ENCODE peak calls at places on chromosome 9, in ten cellular contexts. G is endothelial cell, S is fibroblast of pulmonary artery, M is psoas muscle, H is brain microvascular endothelial cell, R is WTC11, Y is adipocyte, L is RWPE1, W is coronary artery, A is amniotic stem cell. P is an unnamed sample.

GRCh38 chr9:129987047-129987446 is 55.9 kb downstream of the FNBP1 start:
- DNase-seq in S (no peak), R (no peak), Y (no peak), H (no peak), M (no peak), L (no peak), A (no peak), W (no peak), G (no peak), P (no peak)

GRCh38 chr9:135605238-135605781 is 34.0 kb downstream of the GLT6D1 start:
- DNase-seq in Y (no peak), L (no peak), G (no peak), H (no peak), W (peak), A (no peak), S (no peak), R (no peak), M (no peak), P (no peak)

GRCh38 chr9:123473226-123473625 is 117.2 kb downstream of the CRB2 start:
- DNase-seq in Y (no peak), R (no peak), L (no peak), S (no peak), W (no peak), A (no peak), G (no peak), M (no peak), H (no peak), P (no peak)

GRCh38 chr9:70668751-70669150 is 254.3 kb upstream of the KLF9 start:
- DNase-seq in M (no peak), R (no peak), A (no peak), S (peak), H (no peak), W (no peak), L (no peak), Y (no peak), G (no peak), P (no peak)

GRCh38 chr9:99266136-99267023 is 44.3 kb downstream of the SEC61B start:
- DNase-seq in A (peak), Y (peak), L (peak), S (peak), W (no peak), H (peak), R (peak), G (peak), M (peak), P (peak)

GRCh38 chr9:86783884-86784283 is 163.4 kb downstream of the GAS1 start:
- DNase-seq in A (no peak), R (no peak), M (no peak), S (peak), G (no peak), L (no peak), H (peak), W (no peak), Y (peak), P (no peak)

GRCh38 chr9:119114681-119115080 is 254.6 kb downstream of the BRINP1 start:
- DNase-seq in G (no peak), M (no peak), A (no peak), W (no peak), Y (no peak), H (no peak), L (no peak), R (peak), S (no peak), P (no peak)

GRCh38 chr9:127360205-127360604 is 36.8 kb upstream of the SLC2A8 start:
- DNase-seq in G (no peak), R (no peak), W (no peak), Y (no peak), L (no peak), A (no peak), M (no peak), S (no peak), H (no peak), P (no peak)

GRCh38 chr9:121299467-121300282 is 31.7 kb downstream of the GSN start:
- DNase-seq in H (no peak), Y (no peak), L (peak), W (peak), R (peak), A (no peak), M (peak), S (peak), G (peak), P (no peak)

GRCh38 chr9:36292641-36293040 is 34.4 kb upstream of the GNE start:
- DNase-seq in S (no peak), A (no peak), Y (no peak), M (no peak), G (no peak), L (no peak), W (no peak), R (peak), H (no peak), P (no peak)

GRCh38 chr9:89277454-89277853 is 33.5 kb upstream of the CKS2 start:
- DNase-seq in Y (peak), L (no peak), R (no peak), A (no peak), W (no peak), M (no peak), H (no peak), G (no peak), S (peak), P (peak)

GRCh38 chr9:134343637-134344036 is 17.4 kb downstream of the RXRA start:
- DNase-seq in S (no peak), A (no peak), L (no peak), H (no peak), M (peak), G (no peak), R (no peak), Y (no peak), W (no peak), P (no peak)

GRCh38 chr9:106888992-106889631 is 26.1 kb downstream of the ZNF462 start:
- DNase-seq in H (no peak), R (no peak), M (no peak), Y (no peak), A (no peak), L (peak), S (no peak), W (no peak), G (no peak), P (no peak)

GRCh38 chr9:87516222-87516930 is 18.7 kb downstream of the DAPK1 start:
- DNase-seq in H (peak), Y (no peak), G (no peak), R (no peak), M (peak), A (no peak), L (no peak), W (no peak), S (peak), P (peak)

GRCh38 chr9:89009049-89009840 is 18.0 kb downstream of the S1PR3 start:
- DNase-seq in Y (no peak), R (no peak), M (no peak), L (no peak), A (no peak), W (no peak), G (no peak), S (no peak), H (no peak), P (no peak)

GRCh38 chr9:129413537-129414376 is 207.1 kb downstream of the C9orf50 start:
- DNase-seq in Y (peak), M (peak), W (peak), G (peak), R (peak), H (peak), L (peak), A (peak), S (peak), P (peak)